ENCODE peak calls at places on chromosomes 4 and X, in ten cellular contexts. One of them, this sample, is unnamed.

GRCh38 chr4:156790866-156791265 is 180.7 kb downstream of the PDGFC start:
- DNase-seq in upper lobe of right lung: no peak
- DNase-seq in mesendoderm: peak
- DNase-seq in effector memory CD8-positive, alpha-beta T cell: no peak
- DNase-seq in AG08396: no peak
- DNase-seq in CD14-positive monocyte: no peak
- DNase-seq in EH: peak
- DNase-seq in stimulated activated CD4-positive, alpha-beta T cell treated with anti-CD3 and anti-CD28 coated beads, Interleukin-1b, Interleukin-23, amount 100 ng/mL, for 48 hours: no peak
- DNase-seq in psoas muscle: no peak
- DNase-seq in fibroblast of gingiva: peak
- DNase-seq in this sample: no peak

GRCh38 chr4:20313237-20314030 is 61.7 kb downstream of the SLIT2 start:
- DNase-seq in upper lobe of right lung: no peak
- DNase-seq in mesendoderm: peak
- DNase-seq in effector memory CD8-positive, alpha-beta T cell: no peak
- DNase-seq in AG08396: no peak
- DNase-seq in CD14-positive monocyte: no peak
- DNase-seq in EH: no peak
- DNase-seq in stimulated activated CD4-positive, alpha-beta T cell treated with anti-CD3 and anti-CD28 coated beads, Interleukin-1b, Interleukin-23, amount 100 ng/mL, for 48 hours: peak
- DNase-seq in psoas muscle: no peak
- DNase-seq in fibroblast of gingiva: no peak
- DNase-seq in this sample: peak

GRCh38 chrX:105323951-105324350 is 103.5 kb upstream of the TEX13A start:
- DNase-seq in upper lobe of right lung: no peak
- DNase-seq in mesendoderm: peak
- DNase-seq in effector memory CD8-positive, alpha-beta T cell: no peak
- DNase-seq in AG08396: no peak
- DNase-seq in CD14-positive monocyte: no peak
- DNase-seq in EH: peak
- DNase-seq in stimulated activated CD4-positive, alpha-beta T cell treated with anti-CD3 and anti-CD28 coated beads, Interleukin-1b, Interleukin-23, amount 100 ng/mL, for 48 hours: no peak
- DNase-seq in psoas muscle: no peak
- DNase-seq in fibroblast of gingiva: no peak
- DNase-seq in this sample: no peak

GRCh38 chr4:168587326-168588125 is 90.7 kb downstream of the PALLD start:
- DNase-seq in upper lobe of right lung: no peak
- DNase-seq in mesendoderm: peak
- DNase-seq in effector memory CD8-positive, alpha-beta T cell: no peak
- DNase-seq in AG08396: peak
- DNase-seq in CD14-positive monocyte: no peak
- DNase-seq in EH: peak
- DNase-seq in stimulated activated CD4-positive, alpha-beta T cell treated with anti-CD3 and anti-CD28 coated beads, Interleukin-1b, Interleukin-23, amount 100 ng/mL, for 48 hours: no peak
- DNase-seq in psoas muscle: peak
- DNase-seq in fibroblast of gingiva: peak
- DNase-seq in this sample: no peak

GRCh38 chr4:184250795-184251679 is 33.4 kb upstream of the ENPP6 start:
- DNase-seq in upper lobe of right lung: no peak
- DNase-seq in mesendoderm: peak
- DNase-seq in effector memory CD8-positive, alpha-beta T cell: peak
- DNase-seq in AG08396: peak
- DNase-seq in CD14-positive monocyte: no peak
- DNase-seq in EH: peak
- DNase-seq in stimulated activated CD4-positive, alpha-beta T cell treated with anti-CD3 and anti-CD28 coated beads, Interleukin-1b, Interleukin-23, amount 100 ng/mL, for 48 hours: no peak
- DNase-seq in psoas muscle: no peak
- DNase-seq in fibroblast of gingiva: peak
- DNase-seq in this sample: no peak

GRCh38 chr4:30619679-30620078 is 100.5 kb upstream of the PCDH7 start:
- DNase-seq in upper lobe of right lung: no peak
- DNase-seq in mesendoderm: no peak
- DNase-seq in effector memory CD8-positive, alpha-beta T cell: no peak
- DNase-seq in AG08396: no peak
- DNase-seq in CD14-positive monocyte: no peak
- DNase-seq in EH: no peak
- DNase-seq in stimulated activated CD4-positive, alpha-beta T cell treated with anti-CD3 and anti-CD28 coated beads, Interleukin-1b, Interleukin-23, amount 100 ng/mL, for 48 hours: no peak
- DNase-seq in psoas muscle: no peak
- DNase-seq in fibroblast of gingiva: no peak
- DNase-seq in this sample: no peak

GRCh38 chr4:87150498-87151261 is 69.7 kb downstream of the KLHL8 start:
- DNase-seq in upper lobe of right lung: no peak
- DNase-seq in mesendoderm: peak
- DNase-seq in effector memory CD8-positive, alpha-beta T cell: peak
- DNase-seq in AG08396: peak
- DNase-seq in CD14-positive monocyte: no peak
- DNase-seq in EH: peak
- DNase-seq in stimulated activated CD4-positive, alpha-beta T cell treated with anti-CD3 and anti-CD28 coated beads, Interleukin-1b, Interleukin-23, amount 100 ng/mL, for 48 hours: peak
- DNase-seq in psoas muscle: no peak
- DNase-seq in fibroblast of gingiva: peak
- DNase-seq in this sample: peak

GRCh38 chr4:90227177-90227576 is 100.0 kb downstream of the CCSER1 start:
- DNase-seq in upper lobe of right lung: no peak
- DNase-seq in mesendoderm: no peak
- DNase-seq in effector memory CD8-positive, alpha-beta T cell: no peak
- DNase-seq in AG08396: no peak
- DNase-seq in CD14-positive monocyte: no peak
- DNase-seq in EH: no peak
- DNase-seq in stimulated activated CD4-positive, alpha-beta T cell treated with anti-CD3 and anti-CD28 coated beads, Interleukin-1b, Interleukin-23, amount 100 ng/mL, for 48 hours: no peak
- DNase-seq in psoas muscle: no peak
- DNase-seq in fibroblast of gingiva: no peak
- DNase-seq in this sample: no peak

GRCh38 chr4:114780205-114780604 is 181.6 kb downstream of the UGT8 start:
- DNase-seq in upper lobe of right lung: no peak
- DNase-seq in mesendoderm: peak
- DNase-seq in effector memory CD8-positive, alpha-beta T cell: no peak
- DNase-seq in AG08396: no peak
- DNase-seq in CD14-positive monocyte: no peak
- DNase-seq in EH: peak
- DNase-seq in stimulated activated CD4-positive, alpha-beta T cell treated with anti-CD3 and anti-CD28 coated beads, Interleukin-1b, Interleukin-23, amount 100 ng/mL, for 48 hours: no peak
- DNase-seq in psoas muscle: no peak
- DNase-seq in fibroblast of gingiva: no peak
- DNase-seq in this sample: peak

GRCh38 chrX:10022580-10023245 is 55.6 kb downstream of the CLDN34 start:
- DNase-seq in upper lobe of right lung: no peak
- DNase-seq in mesendoderm: peak
- DNase-seq in effector memory CD8-positive, alpha-beta T cell: no peak
- DNase-seq in AG08396: no peak
- DNase-seq in CD14-positive monocyte: no peak
- DNase-seq in EH: peak
- DNase-seq in stimulated activated CD4-positive, alpha-beta T cell treated with anti-CD3 and anti-CD28 coated beads, Interleukin-1b, Interleukin-23, amount 100 ng/mL, for 48 hours: no peak
- DNase-seq in psoas muscle: no peak
- DNase-seq in fibroblast of gingiva: no peak
- DNase-seq in this sample: no peak

GRCh38 chr4:2343476-2343875 is 75.0 kb downstream of the ZFYVE28 start:
- DNase-seq in upper lobe of right lung: peak
- DNase-seq in mesendoderm: no peak
- DNase-seq in effector memory CD8-positive, alpha-beta T cell: no peak
- DNase-seq in AG08396: no peak
- DNase-seq in CD14-positive monocyte: no peak
- DNase-seq in EH: no peak
- DNase-seq in stimulated activated CD4-positive, alpha-beta T cell treated with anti-CD3 and anti-CD28 coated beads, Interleukin-1b, Interleukin-23, amount 100 ng/mL, for 48 hours: no peak
- DNase-seq in psoas muscle: no peak
- DNase-seq in fibroblast of gingiva: no peak
- DNase-seq in this sample: no peak

GRCh38 chr4:40918330-40918729 is 168.6 kb downstream of the NSUN7 start:
- DNase-seq in upper lobe of right lung: no peak
- DNase-seq in mesendoderm: no peak
- DNase-seq in effector memory CD8-positive, alpha-beta T cell: no peak
- DNase-seq in AG08396: peak
- DNase-seq in CD14-positive monocyte: no peak
- DNase-seq in EH: peak
- DNase-seq in stimulated activated CD4-positive, alpha-beta T cell treated with anti-CD3 and anti-CD28 coated beads, Interleukin-1b, Interleukin-23, amount 100 ng/mL, for 48 hours: no peak
- DNase-seq in psoas muscle: peak
- DNase-seq in fibroblast of gingiva: peak
- DNase-seq in this sample: no peak

GRCh38 chr4:24753519-24753918 is 41.9 kb upstream of the SOD3 start:
- DNase-seq in upper lobe of right lung: no peak
- DNase-seq in mesendoderm: no peak
- DNase-seq in effector memory CD8-positive, alpha-beta T cell: no peak
- DNase-seq in AG08396: peak
- DNase-seq in CD14-positive monocyte: no peak
- DNase-seq in EH: peak
- DNase-seq in stimulated activated CD4-positive, alpha-beta T cell treated with anti-CD3 and anti-CD28 coated beads, Interleukin-1b, Interleukin-23, amount 100 ng/mL, for 48 hours: no peak
- DNase-seq in psoas muscle: no peak
- DNase-seq in fibroblast of gingiva: peak
- DNase-seq in this sample: no peak

GRCh38 chr4:56211202-56211601 is 176.1 kb downstream of the AASDH start:
- DNase-seq in upper lobe of right lung: no peak
- DNase-seq in mesendoderm: no peak
- DNase-seq in effector memory CD8-positive, alpha-beta T cell: no peak
- DNase-seq in AG08396: no peak
- DNase-seq in CD14-positive monocyte: no peak
- DNase-seq in EH: no peak
- DNase-seq in stimulated activated CD4-positive, alpha-beta T cell treated with anti-CD3 and anti-CD28 coated beads, Interleukin-1b, Interleukin-23, amount 100 ng/mL, for 48 hours: no peak
- DNase-seq in psoas muscle: no peak
- DNase-seq in fibroblast of gingiva: no peak
- DNase-seq in this sample: no peak

GRCh38 chr4:185774815-185775684 is 36.9 kb downstream of the SORBS2 start:
- DNase-seq in upper lobe of right lung: peak
- DNase-seq in mesendoderm: peak
- DNase-seq in effector memory CD8-positive, alpha-beta T cell: no peak
- DNase-seq in AG08396: peak
- DNase-seq in CD14-positive monocyte: no peak
- DNase-seq in EH: peak
- DNase-seq in stimulated activated CD4-positive, alpha-beta T cell treated with anti-CD3 and anti-CD28 coated beads, Interleukin-1b, Interleukin-23, amount 100 ng/mL, for 48 hours: no peak
- DNase-seq in psoas muscle: no peak
- DNase-seq in fibroblast of gingiva: peak
- DNase-seq in this sample: no peak

GRCh38 chr4:6328526-6328925 is 58.9 kb downstream of the WFS1 start:
- DNase-seq in upper lobe of right lung: no peak
- DNase-seq in mesendoderm: no peak
- DNase-seq in effector memory CD8-positive, alpha-beta T cell: no peak
- DNase-seq in AG08396: no peak
- DNase-seq in CD14-positive monocyte: no peak
- DNase-seq in EH: no peak
- DNase-seq in stimulated activated CD4-positive, alpha-beta T cell treated with anti-CD3 and anti-CD28 coated beads, Interleukin-1b, Interleukin-23, amount 100 ng/mL, for 48 hours: no peak
- DNase-seq in psoas muscle: peak
- DNase-seq in fibroblast of gingiva: no peak
- DNase-seq in this sample: no peak

GRCh38 chrX:132207996-132208395 is 11.3 kb downstream of the RAP2C start:
- DNase-seq in upper lobe of right lung: no peak
- DNase-seq in mesendoderm: no peak
- DNase-seq in effector memory CD8-positive, alpha-beta T cell: no peak
- DNase-seq in AG08396: no peak
- DNase-seq in CD14-positive monocyte: no peak
- DNase-seq in EH: no peak
- DNase-seq in stimulated activated CD4-positive, alpha-beta T cell treated with anti-CD3 and anti-CD28 coated beads, Interleukin-1b, Interleukin-23, amount 100 ng/mL, for 48 hours: no peak
- DNase-seq in psoas muscle: no peak
- DNase-seq in fibroblast of gingiva: no peak
- DNase-seq in this sample: no peak

GRCh38 chrX:15128838-15129237 is 141.0 kb downstream of the ASB9 start:
- DNase-seq in upper lobe of right lung: no peak
- DNase-seq in mesendoderm: no peak
- DNase-seq in effector memory CD8-positive, alpha-beta T cell: no peak
- DNase-seq in AG08396: no peak
- DNase-seq in CD14-positive monocyte: no peak
- DNase-seq in EH: no peak
- DNase-seq in stimulated activated CD4-positive, alpha-beta T cell treated with anti-CD3 and anti-CD28 coated beads, Interleukin-1b, Interleukin-23, amount 100 ng/mL, for 48 hours: no peak
- DNase-seq in psoas muscle: no peak
- DNase-seq in fibroblast of gingiva: no peak
- DNase-seq in this sample: peak

GRCh38 chrX:41868392-41868977 is 54.9 kb downstream of the CASK start:
- DNase-seq in upper lobe of right lung: no peak
- DNase-seq in mesendoderm: no peak
- DNase-seq in effector memory CD8-positive, alpha-beta T cell: no peak
- DNase-seq in AG08396: no peak
- DNase-seq in CD14-positive monocyte: no peak
- DNase-seq in EH: no peak
- DNase-seq in stimulated activated CD4-positive, alpha-beta T cell treated with anti-CD3 and anti-CD28 coated beads, Interleukin-1b, Interleukin-23, amount 100 ng/mL, for 48 hours: no peak
- DNase-seq in psoas muscle: no peak
- DNase-seq in fibroblast of gingiva: no peak
- DNase-seq in this sample: no peak

GRCh38 chrX:135985974-135986312 is 708 bp downstream of the SLC9A6 start:
- DNase-seq in upper lobe of right lung: no peak
- DNase-seq in mesendoderm: no peak
- DNase-seq in effector memory CD8-positive, alpha-beta T cell: no peak
- DNase-seq in AG08396: no peak
- DNase-seq in CD14-positive monocyte: no peak
- DNase-seq in EH: no peak
- DNase-seq in stimulated activated CD4-positive, alpha-beta T cell treated with anti-CD3 and anti-CD28 coated beads, Interleukin-1b, Interleukin-23, amount 100 ng/mL, for 48 hours: no peak
- DNase-seq in psoas muscle: no peak
- DNase-seq in fibroblast of gingiva: no peak
- DNase-seq in this sample: no peak

This sample was measured in Caco-2.